ENCODE peak calls at places on chromosomes 2 and 18, in nine cellular contexts. X, E, B, C, K, I, M, O and N are unnamed samples.

GRCh38 chr2:72140621-72140960 is 7.1 kb downstream of the CYP26B1 start:
- DNase-seq in M (no peak), C (no peak), K (no peak), X (peak; percentile 54), B (no peak), O (no peak), E (no peak), I (no peak), N (peak; percentile 10)

GRCh38 chr18:837922-838321 is 25.9 kb upstream of the YES1 start:
- DNase-seq in C (no peak), E (no peak), K (no peak), M (no peak), B (no peak), X (no peak), O (no peak), I (no peak), N (no peak)

GRCh38 chr18:54233761-54234160 is 9.3 kb upstream of the MBD2 start:
- DNase-seq in M (no peak), O (no peak), K (no peak), B (no peak), E (no peak), C (no peak), X (no peak), I (no peak), N (no peak)

GRCh38 chr18:13221821-13222220 is 3.3 kb downstream of the LDLRAD4 start:
- DNase-seq in O (no peak), B (peak; percentile 46), I (peak; percentile 16), K (peak; percentile 79), C (no peak), M (no peak), X (peak; percentile 68), E (peak; percentile 68), N (no peak)

GRCh38 chr2:216633616-216634316 is 546 bp downstream of the IGFBP2 start:
- DNase-seq in B (no peak), O (peak; percentile 84), I (no peak), X (no peak), K (no peak), E (no peak), C (no peak), M (no peak), N (peak; percentile 48)

GRCh38 chr2:205670292-205670691 is 12.0 kb upstream of the NRP2 start:
- DNase-seq in O (no peak), X (no peak), E (no peak), K (no peak), M (no peak), C (no peak), I (no peak), B (no peak), N (no peak)

GRCh38 chr2:97712693-97713295 is 582 bp upstream of the ZAP70 start:
- DNase-seq in E (no peak), X (peak; percentile 35), M (peak; percentile 75), I (no peak), O (peak; percentile 50), C (peak; percentile 19), K (no peak), B (no peak), N (no peak)

GRCh38 chr2:112257575-112257974 is 2.7 kb upstream of the ZC3H8 start:
- DNase-seq in X (no peak), B (no peak), I (no peak), M (no peak), C (no peak), O (no peak), E (no peak), K (no peak), N (no peak)

GRCh38 chr18:32803571-32803970 is 30.7 kb upstream of the KLHL14 start:
- DNase-seq in I (no peak), E (no peak), M (no peak), C (no peak), K (no peak), B (no peak), O (no peak), X (no peak), N (no peak)

GRCh38 chr2:103222974-103223373 is 461.1 kb downstream of the TMEM182 start:
- DNase-seq in C (no peak), B (no peak), E (no peak), X (no peak), M (no peak), O (no peak), K (no peak), I (no peak), N (no peak)

GRCh38 chr18:36814994-36815393 is 13.8 kb downstream of the TPGS2 start:
- DNase-seq in O (peak; percentile 69), I (no peak), C (no peak), E (no peak), B (peak; percentile 8), M (no peak), K (no peak), X (no peak), N (no peak)

GRCh38 chr2:207239754-207240494 is 74.2 kb upstream of the KLF7 start:
- DNase-seq in E (peak; percentile 27), M (no peak), B (no peak), C (no peak), K (no peak), O (no peak), I (no peak), X (no peak), N (no peak)

GRCh38 chr2:34806891-34807290 is 1207.8 kb upstream of the FAM98A start:
- DNase-seq in K (no peak), X (no peak), E (no peak), O (no peak), C (no peak), M (no peak), I (no peak), B (no peak), N (no peak)

GRCh38 chr2:109613922-109614714 is at the start of the genes SEPTIN10 and SOWAHC:
- DNase-seq in O (peak; percentile 99), X (peak; percentile 99), I (peak; percentile 96), E (peak; percentile 97), K (peak; percentile 99), B (peak; percentile 95), C (peak; percentile 67), M (peak; percentile 95), N (peak; percentile 94)
- H3K4me3 ChIP-seq in O (peak within 1 kb of the TSS; percentile 96), X (peak within 1 kb of the TSS; percentile 84), I (peak within 1 kb of the TSS; percentile 81), E (peak within 1 kb of the TSS; percentile 68), K (peak within 1 kb of the TSS; percentile 99), B (peak within 1 kb of the TSS; percentile 66), C (no peak within 1 kb of the TSS), M (peak within 1 kb of the TSS; percentile 77), N (peak within 1 kb of the TSS; percentile 70)

DNA sequence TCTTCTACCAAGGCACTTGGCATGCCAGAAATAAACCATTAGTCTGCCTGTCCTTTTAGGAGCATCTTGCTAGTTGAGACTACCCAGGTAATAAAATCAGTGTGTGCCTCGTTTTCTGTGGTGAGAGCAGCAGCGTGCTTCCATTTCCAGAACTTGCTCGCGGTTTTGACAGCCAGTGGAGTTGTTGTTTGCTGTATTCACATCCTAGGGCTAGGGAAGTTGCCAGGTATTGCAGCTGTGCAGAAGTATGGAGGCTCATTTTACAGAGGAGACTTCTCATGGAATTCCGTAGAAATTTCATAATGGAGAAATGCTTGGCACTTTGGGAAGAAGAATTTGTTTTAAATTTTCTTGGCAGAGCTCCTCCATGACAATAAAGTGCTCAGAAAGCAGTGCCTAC is 1355.1 kb upstream of the ZEB2 start:
- DNase-seq in M (no peak), C (no peak), B (no peak), E (no peak), O (no peak), X (no peak), K (no peak), I (no peak), N (no peak)
- H3K4me3 ChIP-seq in M (no peak overlapping the region), C (no peak overlapping the region), B (no peak overlapping the region), E (no peak overlapping the region), O (no peak overlapping the region), X (no peak overlapping the region), K (no peak overlapping the region), I (no peak overlapping the region), N (no peak overlapping the region)

DNA sequence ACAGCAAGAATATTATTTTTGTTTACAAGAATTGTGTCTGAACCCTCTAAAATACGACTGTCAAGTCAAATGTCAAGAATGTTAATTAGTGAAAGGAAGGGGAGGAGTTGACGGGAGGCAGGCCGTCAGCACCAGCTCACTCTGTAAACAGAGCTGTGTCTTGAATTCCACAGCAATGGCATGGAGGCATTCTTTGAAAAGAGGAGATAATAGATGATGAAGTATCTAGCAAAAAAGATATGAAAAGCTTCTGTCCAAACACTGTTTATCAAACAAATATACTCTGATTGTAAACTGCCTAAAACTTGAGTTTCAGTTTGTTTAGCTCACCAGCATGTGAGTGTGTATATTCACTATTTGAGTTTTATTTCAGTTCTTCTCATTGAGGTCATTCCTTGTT is 94.6 kb upstream of the CDC42EP3 start:
- DNase-seq in O (no peak), K (no peak), C (no peak), E (no peak), I (no peak), X (no peak), B (no peak), M (no peak), N (no peak)
- H3K4me3 ChIP-seq in O (peak overlapping the region; percentile 21), K (no peak overlapping the region), C (no peak overlapping the region), E (no peak overlapping the region), I (no peak overlapping the region), X (no peak overlapping the region), B (no peak overlapping the region), M (no peak overlapping the region), N (no peak overlapping the region)

GRCh38 chr2:160199053-160199452 is 1.0 kb downstream of the ITGB6 start:
- DNase-seq in B (no peak), I (no peak), X (no peak), E (no peak), O (no peak), K (no peak), C (no peak), M (no peak), N (no peak)

GRCh38 chr2:160201849-160202539 is 1.9 kb upstream of the ITGB6 start:
- DNase-seq in O (no peak), B (no peak), I (no peak), C (no peak), K (no peak), M (no peak), E (no peak), X (no peak), N (no peak)

GRCh38 chr2:160197587-160197986 is 2.5 kb downstream of the ITGB6 start:
- DNase-seq in K (no peak), O (no peak), E (no peak), M (no peak), X (no peak), C (no peak), B (no peak), I (no peak), N (no peak)

GRCh38 chr2:160200921-160201320 is 849 bp upstream of the ITGB6 start:
- DNase-seq in O (no peak), E (no peak), C (no peak), M (no peak), K (no peak), X (no peak), I (no peak), B (no peak), N (no peak)

DNA sequence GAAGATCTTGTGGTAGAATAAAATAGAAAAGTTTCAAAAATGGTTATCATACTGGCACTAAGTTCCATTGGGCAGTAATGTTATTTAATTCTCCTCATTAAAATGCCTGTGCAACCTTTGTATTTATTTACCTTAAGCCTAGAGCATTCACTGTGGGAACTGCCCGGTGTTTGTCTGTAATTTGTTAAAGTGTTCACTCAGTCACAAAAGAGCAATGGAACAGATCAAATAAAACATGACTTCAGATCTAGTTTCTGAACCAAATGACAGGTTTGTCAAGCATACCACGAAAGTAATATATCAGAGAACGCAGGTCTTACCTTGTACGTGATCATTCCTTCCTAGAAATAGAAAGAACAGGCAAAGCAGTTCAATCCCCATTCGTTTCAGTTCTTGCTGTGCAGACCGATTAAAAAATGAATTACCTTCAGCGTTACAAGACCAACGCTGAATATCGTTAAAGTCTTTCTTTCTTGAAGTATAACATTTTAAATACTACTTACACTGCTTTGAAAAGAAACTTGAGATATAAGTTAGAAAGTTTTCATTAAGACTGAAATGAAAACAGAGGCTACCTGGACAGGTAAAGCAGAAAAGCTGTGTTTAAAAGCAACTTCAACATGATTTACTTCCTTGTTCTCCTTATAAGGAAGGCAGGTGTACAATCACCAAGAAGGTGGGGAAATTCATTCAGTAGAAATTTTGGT is at the start of gene ITGB6:
- DNase-seq in K (no peak), I (no peak), E (no peak), X (no peak), B (no peak), M (no peak), C (no peak), O (no peak), N (no peak)
- H3K4me3 ChIP-seq in K (no peak within 1 kb of the TSS), I (no peak within 1 kb of the TSS), E (no peak within 1 kb of the TSS), X (no peak within 1 kb of the TSS), B (peak within 1 kb of the TSS; percentile 19), M (no peak within 1 kb of the TSS), C (no peak within 1 kb of the TSS), O (no peak within 1 kb of the TSS), N (peak within 1 kb of the TSS; percentile 28)